ENCODE peak calls at places on chromosomes 6 and 20, in ten cellular contexts. Z, W, H, B, P, Y, V, Q, S and T are unnamed samples. For H3K4me1, the result is how much of the 10 kb centered on the place peaks cover.

GRCh38 chr20:57189713-57190112 is 76.7 kb downstream of the BMP7 start:
- DNase-seq in Z (no peak), W (no peak), H (no peak), B (no peak), P (no peak), Y (no peak), V (no peak), Q (no peak), S (no peak), T (no peak)

GRCh38 chr6:107398005-107398404 is 61.4 kb downstream of the PDSS2 start:
- DNase-seq in Z (no peak), W (no peak), H (no peak), B (peak), P (no peak), Y (no peak), V (no peak), Q (no peak), S (no peak), T (no peak)

GRCh38 chr6:167576050-167576741 is 250.5 kb upstream of the AFDN start:
- DNase-seq in Z (no peak), W (no peak), H (no peak), B (no peak), P (no peak), Y (no peak), V (no peak), Q (no peak), S (peak), T (no peak)

GRCh38 chr6:26537846-26538571 is at the start of gene HMGN4:
- DNase-seq in Z (no peak), W (peak), H (peak), B (peak), P (peak), Y (peak), V (peak), Q (peak), S (peak), T (peak)

GRCh38 chr20:50569864-50570836 is 60.0 kb downstream of the PTPN1 start:
- DNase-seq in Z (no peak), W (peak), H (peak), B (peak), P (peak), Y (peak), V (no peak), Q (peak), S (peak), T (no peak)

GRCh38 chr6:150886155-150886554 is 20.7 kb downstream of the MTHFD1L start:
- DNase-seq in Z (no peak), W (no peak), H (no peak), B (no peak), P (no peak), Y (no peak), V (no peak), Q (no peak), S (no peak), T (no peak)

GRCh38 chr20:45372646-45373352 is 5.3 kb downstream of the TP53TG5 start:
- DNase-seq in Z (no peak), W (peak), H (no peak), B (peak), P (no peak), Y (no peak), V (no peak), Q (no peak), S (no peak), T (no peak)

GRCh38 chr20:24780648-24781047 is 168.4 kb upstream of the CST7 start:
- DNase-seq in Z (no peak), W (no peak), H (no peak), B (no peak), P (no peak), Y (no peak), V (no peak), Q (no peak), S (no peak), T (no peak)

GRCh38 chr6:122361314-122361979 is 38.0 kb upstream of the HSF2 start:
- DNase-seq in Z (no peak), W (no peak), H (no peak), B (no peak), P (no peak), Y (no peak), V (no peak), Q (no peak), S (no peak), T (no peak)

GRCh38 chr20:51494241-51495110 is 48.0 kb downstream of the NFATC2 start:
- DNase-seq in Z (no peak), W (no peak), H (peak), B (no peak), P (no peak), Y (no peak), V (no peak), Q (no peak), S (peak), T (peak)

GRCh38 chr20:43963872-43964791 is 49.5 kb downstream of the TOX2 start:
- DNase-seq in Z (no peak), W (peak), H (peak), B (peak), P (peak), Y (no peak), V (no peak), Q (peak), S (peak), T (peak)

GRCh38 chr20:4795394-4795793 is 73.7 kb downstream of the PRND start:
- DNase-seq in Z (no peak), W (no peak), H (no peak), B (peak), P (peak), Y (peak), V (no peak), Q (peak), S (no peak), T (no peak)

GRCh38 chr6:150759500-150759899 is 106.0 kb upstream of the MTHFD1L start:
- DNase-seq in Z (no peak), W (no peak), H (no peak), B (no peak), P (no peak), Y (no peak), V (no peak), Q (peak), S (no peak), T (no peak)

GRCh38 chr20:4502756-4503155 is 219.0 kb upstream of the PRND start:
- DNase-seq in Z (no peak), W (no peak), H (no peak), B (no peak), P (no peak), Y (no peak), V (no peak), Q (no peak), S (no peak), T (no peak)

GRCh38 chr6:2127484-2127911 is 117.9 kb downstream of the GMDS start:
- DNase-seq in Z (no peak), W (no peak), H (no peak), B (peak), P (no peak), Y (no peak), V (no peak), Q (no peak), S (peak), T (no peak)

GRCh38 chr6:169854083-169854725 is 102.8 kb downstream of the ERMARD start:
- DNase-seq in Z (no peak), W (no peak), H (no peak), B (no peak), P (no peak), Y (no peak), V (no peak), Q (no peak), S (no peak), T (no peak)

GRCh38 chr20:63964412-63964811 is 5.3 kb downstream of the ZNF512B start:
- DNase-seq in Z (no peak), W (no peak), H (peak), B (no peak), P (no peak), Y (no peak), V (no peak), Q (no peak), S (no peak), T (no peak)

GRCh38 chr20:51381557-51381956 is 161.0 kb downstream of the NFATC2 start:
- DNase-seq in Z (no peak), W (no peak), H (no peak), B (no peak), P (no peak), Y (no peak), V (no peak), Q (no peak), S (no peak), T (no peak)

GRCh38 chr20:33842346-33842745 is 31.2 kb downstream of the CHMP4B start:
- DNase-seq in Z (no peak), W (no peak), H (no peak), B (no peak), P (no peak), Y (no peak), V (no peak), Q (no peak), S (no peak), T (no peak)

GRCh38 chr20:62021794-62022419 is 43.8 kb downstream of the TAF4 start:
- DNase-seq in Z (no peak), W (no peak), H (no peak), B (no peak), P (no peak), Y (no peak), V (no peak), Q (no peak), S (no peak), T (no peak)

GRCh38 chr6:68343901-68344300 is 291.2 kb upstream of the ADGRB3 start:
- DNase-seq in Z (no peak), W (peak), H (no peak), B (peak), P (peak), Y (peak), V (peak), Q (peak), S (no peak), T (no peak)

GRCh38 chr6:88679841-88680240 is 283.6 kb downstream of the RNGTT start:
- DNase-seq in Z (no peak), W (no peak), H (no peak), B (no peak), P (no peak), Y (no peak), V (no peak), Q (no peak), S (no peak), T (no peak)

GRCh38 chr20:42945595-42945994 is 244.1 kb downstream of the PTPRT start:
- DNase-seq in Z (no peak), W (no peak), H (no peak), B (no peak), P (no peak), Y (no peak), V (no peak), Q (no peak), S (no peak), T (no peak)

GRCh38 chr20:20143646-20144045 is 91.3 kb downstream of the CFAP61 start:
- DNase-seq in Z (no peak), W (no peak), H (no peak), B (no peak), P (no peak), Y (no peak), V (no peak), Q (no peak), S (no peak), T (no peak)

GRCh38 chr6:44778513-44778912 is 391.0 kb downstream of the CDC5L start:
- DNase-seq in Z (no peak), W (no peak), H (no peak), B (no peak), P (no peak), Y (no peak), V (no peak), Q (no peak), S (no peak), T (no peak)

GRCh38 chr20:56551571-56551970 is 18.5 kb downstream of the FAM209B start:
- DNase-seq in Z (no peak), W (no peak), H (no peak), B (no peak), P (no peak), Y (no peak), V (no peak), Q (no peak), S (no peak), T (no peak)

GRCh38 chr6:137880633-137881521 is 13.8 kb downstream of the TNFAIP3 start:
- DNase-seq in Z (no peak), W (no peak), H (peak), B (no peak), P (no peak), Y (no peak), V (no peak), Q (no peak), S (no peak), T (peak)
- H3K4me1 ChIP-seq in Z (under half), W (under half), H (under half), B (under half), P (under half), Y (under half), V (under half), Q (under half), S (under half), T (under half)

DNA sequence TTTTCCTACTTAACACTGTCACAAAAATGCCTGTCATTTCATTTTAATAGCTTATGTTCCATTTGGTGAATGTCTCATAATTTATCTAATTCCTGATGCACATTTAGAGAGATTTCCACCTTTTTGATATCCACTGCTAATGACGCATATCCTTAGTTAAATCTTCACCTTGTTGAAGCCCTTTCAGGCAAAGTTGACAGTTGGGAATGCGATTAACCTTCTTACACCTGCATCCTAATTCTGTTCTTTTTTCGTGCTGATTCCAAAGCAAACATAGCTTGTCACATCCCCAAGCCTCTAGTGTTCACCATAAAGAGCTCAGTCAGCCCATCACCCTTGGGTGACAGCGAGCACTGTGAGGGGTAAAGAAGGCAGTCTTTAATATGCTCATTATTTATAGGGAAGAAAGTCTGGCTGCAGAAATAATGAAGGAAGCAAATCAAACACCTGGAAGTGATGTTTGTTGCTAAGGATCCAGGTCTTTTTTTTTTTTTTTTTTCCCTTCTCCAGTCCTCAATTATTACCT is 205.6 kb downstream of the DTNBP1 start:
- DNase-seq in Z (no peak), W (no peak), H (no peak), B (no peak), P (no peak), Y (no peak), V (no peak), Q (no peak), S (no peak), T (no peak)
- H3K4me1 ChIP-seq in Z (under half), W (under half), H (under half), B (under half), P (under half), Y (under half), V (under half), Q (under half), S (under half), T (under half)

GRCh38 chr6:71252960-71253359 is 35.7 kb upstream of the OGFRL1 start:
- DNase-seq in Z (no peak), W (no peak), H (no peak), B (no peak), P (no peak), Y (no peak), V (no peak), Q (no peak), S (no peak), T (no peak)
- H3K4me1 ChIP-seq in Z (under half), W (under half), H (under half), B (under half), P (under half), Y (under half), V (under half), Q (under half), S (under half), T (under half)

GRCh38 chr20:10217517-10218410 is 866 bp upstream of the SNAP25 start:
- DNase-seq in Z (peak), W (no peak), H (no peak), B (peak), P (peak), Y (no peak), V (peak), Q (peak), S (no peak), T (no peak)
- H3K4me1 ChIP-seq in Z (under half), W (under half), H (under half), B (under half), P (under half), Y (under half), V (under half), Q (under half), S (under half), T (under half)

DNA sequence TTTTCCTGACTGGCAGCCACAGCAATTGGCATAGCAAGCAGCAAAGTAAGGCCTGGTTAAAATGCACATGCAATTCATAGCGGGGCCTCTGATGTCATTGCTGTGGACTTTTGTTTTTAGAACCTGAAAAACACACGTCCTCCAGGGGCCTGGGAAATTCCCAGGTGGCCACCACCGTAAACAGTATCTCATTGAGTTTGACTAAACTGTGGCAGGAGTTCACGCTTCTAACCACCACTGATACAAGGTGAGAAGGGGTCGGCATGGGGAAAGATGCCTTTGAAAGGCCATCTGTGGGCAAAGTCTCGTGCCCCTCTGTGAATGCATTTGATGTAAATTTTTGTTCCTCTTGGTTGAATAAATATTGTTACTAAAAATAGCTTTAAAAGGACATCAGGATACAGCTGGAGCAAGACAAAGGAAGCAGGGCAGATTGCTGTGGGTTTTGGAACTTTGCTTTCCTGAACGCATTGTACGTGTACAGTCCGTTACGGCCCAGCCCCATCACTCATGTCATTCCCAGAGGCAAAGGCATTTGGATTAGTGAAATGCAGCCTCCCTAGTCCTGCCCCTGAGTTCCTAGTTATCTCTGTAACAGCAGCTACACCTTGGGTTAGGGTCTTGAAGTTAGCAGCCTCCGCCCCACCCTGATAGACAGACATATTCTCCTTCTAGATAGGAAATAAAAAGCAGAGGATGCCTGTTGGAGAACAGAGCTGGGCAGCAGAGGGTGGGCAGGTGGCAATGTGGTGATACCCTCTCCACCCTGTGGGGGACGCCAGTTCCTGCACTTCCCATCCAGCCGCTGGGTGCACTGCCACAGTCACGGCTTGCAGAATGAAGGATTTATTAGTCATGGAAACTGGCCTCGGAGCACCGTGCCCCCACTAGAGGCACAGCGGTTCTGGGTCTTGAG is 80.3 kb downstream of the ZDHHC14 start:
- DNase-seq in Z (no peak), W (no peak), H (no peak), B (peak), P (peak), Y (peak), V (no peak), Q (peak), S (peak), T (no peak)
- H3K4me1 ChIP-seq in Z (under half), W (under half), H (under half), B (under half), P (under half), Y (under half), V (under half), Q (under half), S (under half), T (under half)

DNA sequence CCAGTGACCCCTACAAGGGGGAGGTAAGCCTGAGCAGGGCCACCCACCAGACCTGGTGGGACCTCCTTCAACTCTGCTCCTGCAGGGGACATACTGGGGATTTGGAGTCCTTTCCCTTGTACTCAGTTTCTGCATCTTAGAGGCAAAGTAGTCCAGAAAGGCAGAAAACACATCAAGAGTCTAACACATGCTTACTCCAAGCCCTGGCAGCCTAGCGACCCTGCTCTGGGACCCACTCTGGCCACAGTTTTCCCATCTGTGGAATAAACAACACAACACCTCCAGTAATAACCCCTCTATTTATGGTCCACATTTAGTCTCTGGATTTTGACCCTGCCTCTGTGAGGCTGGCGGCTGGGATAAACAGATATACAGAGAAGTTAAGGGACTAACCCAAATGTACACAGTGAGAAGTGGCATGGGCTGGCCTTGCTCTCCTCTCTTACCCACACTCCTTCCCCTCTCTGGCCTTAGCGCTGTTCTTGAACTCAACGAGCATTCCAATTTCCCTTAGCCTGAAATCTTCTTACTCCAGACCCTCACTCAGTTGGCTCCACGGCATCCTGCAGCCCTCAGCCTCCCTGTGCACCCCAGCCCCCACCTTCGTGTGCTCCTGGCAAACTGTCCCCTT is 16.1 kb upstream of the TLDC2 start:
- DNase-seq in Z (no peak), W (no peak), H (no peak), B (no peak), P (no peak), Y (no peak), V (no peak), Q (no peak), S (no peak), T (no peak)
- H3K4me1 ChIP-seq in Z (under half), W (under half), H (under half), B (under half), P (half or more), Y (under half), V (under half), Q (half or more), S (under half), T (under half)

DNA sequence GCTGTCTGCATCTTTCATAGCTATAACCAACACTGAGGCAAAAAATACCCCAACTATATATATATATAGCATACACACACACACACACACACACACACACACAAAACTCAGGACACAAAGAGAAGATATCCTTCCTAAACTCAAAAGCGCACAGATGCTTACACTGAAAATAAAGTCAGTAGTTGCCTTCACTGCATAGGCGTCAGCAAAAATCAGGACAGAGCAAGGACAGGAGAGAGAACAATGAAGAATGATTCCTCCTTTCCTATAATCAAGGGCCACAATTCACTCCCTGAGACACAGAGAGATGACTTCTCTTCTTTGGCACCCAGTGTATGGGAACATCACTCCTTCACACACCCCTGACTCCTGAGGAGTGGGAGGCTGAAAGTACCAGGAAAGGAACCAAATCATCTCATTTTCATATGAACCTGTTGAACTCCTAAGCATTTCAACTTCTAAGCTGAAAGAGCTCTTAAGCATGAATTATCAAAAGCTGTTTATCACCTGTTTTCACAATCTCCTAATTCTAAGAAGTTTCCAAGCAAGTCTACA is 141.4 kb downstream of the HIVEP2 start:
- DNase-seq in Z (no peak), W (no peak), H (no peak), B (no peak), P (no peak), Y (no peak), V (no peak), Q (no peak), S (no peak), T (no peak)
- H3K4me1 ChIP-seq in Z (under half), W (under half), H (under half), B (under half), P (under half), Y (under half), V (under half), Q (under half), S (under half), T (under half)

DNA sequence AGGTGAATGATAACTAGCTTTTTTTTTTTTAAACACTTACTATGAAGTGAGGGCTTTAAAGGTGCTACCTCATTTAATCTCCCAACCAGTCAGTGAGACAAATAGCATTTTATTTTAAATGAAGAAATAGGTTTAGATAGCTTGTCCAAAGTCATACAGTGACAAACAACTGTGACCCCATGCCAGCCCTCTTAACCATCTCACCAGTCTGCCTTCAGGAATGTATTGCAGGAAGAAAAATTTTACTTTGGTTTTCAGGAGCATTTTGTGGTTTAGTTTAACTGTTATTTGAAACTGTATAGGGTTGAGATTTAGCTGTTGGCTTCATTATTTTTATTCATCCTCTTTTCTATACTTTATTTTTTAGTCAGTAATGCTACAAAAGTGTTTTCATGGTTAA is 18.6 kb downstream of the DSE start:
- DNase-seq in Z (no peak), W (no peak), H (no peak), B (no peak), P (no peak), Y (no peak), V (no peak), Q (peak), S (no peak), T (no peak)
- H3K4me1 ChIP-seq in Z (under half), W (under half), H (under half), B (under half), P (under half), Y (under half), V (under half), Q (half or more), S (under half), T (under half)